ENCODE peak calls at places on chromosomes 7 and 10, in six cellular contexts. One of them, this sample, is unnamed.

GRCh38 chr10:43384252-43385221 is 13.1 kb downstream of the FXYD4 start:
- DNase-seq in AG04450: no peak
- DNase-seq in psoas muscle: peak
- DNase-seq in GM13977: no peak
- DNase-seq in upper lobe of right lung: peak
- DNase-seq in GM10248: no peak
- DNase-seq in this sample: no peak

GRCh38 chr10:68543004-68543918 is 15.9 kb upstream of the SLC25A16 start:
- DNase-seq in upper lobe of right lung: no peak
- DNase-seq in GM13977: peak
- DNase-seq in psoas muscle: no peak
- DNase-seq in GM10248: no peak
- DNase-seq in AG04450: no peak
- DNase-seq in this sample: peak

GRCh38 chr7:40437936-40438634 is 303.3 kb downstream of the SUGCT start:
- DNase-seq in AG04450: no peak
- DNase-seq in psoas muscle: no peak
- DNase-seq in GM10248: no peak
- DNase-seq in GM13977: no peak
- DNase-seq in upper lobe of right lung: no peak
- DNase-seq in this sample: no peak

GRCh38 chr7:78770422-78771410 is 682.8 kb downstream of the MAGI2 start:
- DNase-seq in psoas muscle: no peak
- DNase-seq in GM10248: no peak
- DNase-seq in upper lobe of right lung: no peak
- DNase-seq in GM13977: no peak
- DNase-seq in AG04450: peak
- DNase-seq in this sample: no peak

GRCh38 chr7:107564553-107565298 is 955 bp downstream of the DUS4L start:
- DNase-seq in GM13977: no peak
- DNase-seq in psoas muscle: no peak
- DNase-seq in upper lobe of right lung: no peak
- DNase-seq in AG04450: peak
- DNase-seq in GM10248: no peak
- DNase-seq in this sample: no peak

GRCh38 chr7:140640060-140640611 is 477 bp downstream of the DENND2A start:
- DNase-seq in psoas muscle: peak
- DNase-seq in upper lobe of right lung: peak
- DNase-seq in GM13977: peak
- DNase-seq in GM10248: peak
- DNase-seq in AG04450: no peak
- DNase-seq in this sample: no peak

GRCh38 chr10:93495654-93496321 is 624 bp upstream of the CEP55 start:
- DNase-seq in GM10248: peak
- DNase-seq in psoas muscle: peak
- DNase-seq in upper lobe of right lung: no peak
- DNase-seq in GM13977: no peak
- DNase-seq in AG04450: no peak
- DNase-seq in this sample: peak

GRCh38 chr7:55413442-55413841 is 48.3 kb downstream of the LANCL2 start:
- DNase-seq in AG04450: no peak
- DNase-seq in GM10248: no peak
- DNase-seq in psoas muscle: no peak
- DNase-seq in upper lobe of right lung: no peak
- DNase-seq in GM13977: no peak
- DNase-seq in this sample: no peak

GRCh38 chr7:47191316-47191715 is 390.6 kb downstream of the TNS3 start:
- DNase-seq in GM10248: no peak
- DNase-seq in psoas muscle: no peak
- DNase-seq in GM13977: no peak
- DNase-seq in upper lobe of right lung: no peak
- DNase-seq in AG04450: no peak
- DNase-seq in this sample: no peak

GRCh38 chr7:16845746-16846145 is 36.0 kb downstream of the AGR3 start:
- DNase-seq in psoas muscle: no peak
- DNase-seq in GM10248: no peak
- DNase-seq in AG04450: no peak
- DNase-seq in GM13977: no peak
- DNase-seq in upper lobe of right lung: no peak
- DNase-seq in this sample: no peak

GRCh38 chr7:1169409-1170368 is 9.7 kb upstream of the ZFAND2A start:
- DNase-seq in psoas muscle: peak
- DNase-seq in GM10248: peak
- DNase-seq in AG04450: no peak
- DNase-seq in GM13977: peak
- DNase-seq in upper lobe of right lung: peak
- DNase-seq in this sample: peak

GRCh38 chr10:21158301-21158700 is 261.2 kb upstream of the NEBL start:
- DNase-seq in GM13977: no peak
- DNase-seq in AG04450: no peak
- DNase-seq in upper lobe of right lung: no peak
- DNase-seq in GM10248: no peak
- DNase-seq in psoas muscle: no peak
- DNase-seq in this sample: no peak

GRCh38 chr7:107047902-107048782 is 3.6 kb downstream of the PRKAR2B start:
- DNase-seq in psoas muscle: no peak
- DNase-seq in AG04450: no peak
- DNase-seq in upper lobe of right lung: no peak
- DNase-seq in GM10248: no peak
- DNase-seq in GM13977: no peak
- DNase-seq in this sample: no peak

GRCh38 chr7:23129036-23129435 is 23.5 kb downstream of the KLHL7 start:
- DNase-seq in GM10248: no peak
- DNase-seq in AG04450: no peak
- DNase-seq in psoas muscle: no peak
- DNase-seq in GM13977: no peak
- DNase-seq in upper lobe of right lung: no peak
- DNase-seq in this sample: no peak

GRCh38 chr7:158585721-158586498 is 1.7 kb downstream of the PTPRN2 start:
- DNase-seq in GM10248: no peak
- DNase-seq in psoas muscle: no peak
- DNase-seq in AG04450: no peak
- DNase-seq in GM13977: no peak
- DNase-seq in upper lobe of right lung: no peak
- DNase-seq in this sample: no peak

GRCh38 chr7:33076737-33077136 is 14.2 kb upstream of the NT5C3A start:
- DNase-seq in upper lobe of right lung: no peak
- DNase-seq in GM13977: no peak
- DNase-seq in GM10248: no peak
- DNase-seq in psoas muscle: no peak
- DNase-seq in AG04450: no peak
- DNase-seq in this sample: no peak

GRCh38 chr10:72418679-72419078 is 64.0 kb upstream of the DNAJB12 start:
- DNase-seq in AG04450: no peak
- DNase-seq in upper lobe of right lung: no peak
- DNase-seq in GM13977: no peak
- DNase-seq in GM10248: no peak
- DNase-seq in psoas muscle: no peak
- DNase-seq in this sample: no peak

GRCh38 chr7:89757910-89758309 is 396.4 kb upstream of the STEAP1 start:
- DNase-seq in psoas muscle: no peak
- DNase-seq in GM10248: no peak
- DNase-seq in upper lobe of right lung: no peak
- DNase-seq in GM13977: no peak
- DNase-seq in AG04450: no peak
- DNase-seq in this sample: no peak

GRCh38 chr10:11058965-11059364 is 41.3 kb downstream of the CELF2 start:
- DNase-seq in psoas muscle: no peak
- DNase-seq in GM10248: no peak
- DNase-seq in GM13977: no peak
- DNase-seq in AG04450: peak
- DNase-seq in upper lobe of right lung: no peak
- DNase-seq in this sample: no peak

GRCh38 chr7:99278180-99278579 is 5.5 kb downstream of the MYH16 start:
- DNase-seq in GM10248: no peak
- DNase-seq in GM13977: no peak
- DNase-seq in psoas muscle: no peak
- DNase-seq in upper lobe of right lung: no peak
- DNase-seq in AG04450: no peak
- DNase-seq in this sample: no peak

GRCh38 chr7:39949980-39950472 is at the start of gene CDK13:
- DNase-seq in AG04450: no peak
- DNase-seq in upper lobe of right lung: peak
- DNase-seq in psoas muscle: peak
- DNase-seq in GM13977: peak
- DNase-seq in GM10248: peak
- DNase-seq in this sample: peak

GRCh38 chr10:15489431-15489830 is 118.3 kb upstream of the FAM171A1 start:
- DNase-seq in upper lobe of right lung: no peak
- DNase-seq in AG04450: no peak
- DNase-seq in GM10248: no peak
- DNase-seq in psoas muscle: no peak
- DNase-seq in GM13977: no peak
- DNase-seq in this sample: no peak

DNA sequence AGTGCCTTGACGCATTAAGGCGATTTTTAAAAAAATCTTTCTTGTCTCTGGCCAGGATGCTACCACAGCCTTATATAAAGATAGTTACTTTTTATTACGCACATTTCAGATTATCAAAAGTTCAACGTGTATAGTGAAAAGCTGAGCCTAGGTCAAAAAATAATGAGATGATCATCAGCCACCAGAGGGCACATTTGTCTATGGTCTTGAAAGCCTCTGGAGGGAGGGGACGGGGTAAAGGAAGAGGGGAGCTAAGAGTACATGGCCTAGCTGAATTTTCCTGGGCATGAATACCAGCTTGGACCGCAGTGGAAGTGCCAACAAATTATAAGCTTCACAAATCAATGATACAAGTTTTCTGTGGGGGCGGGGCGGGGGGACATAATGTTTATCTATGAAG is 285.9 kb upstream of the SMIM30 start:
- DNase-seq in upper lobe of right lung: no peak
- DNase-seq in AG04450: no peak
- DNase-seq in GM13977: no peak
- DNase-seq in psoas muscle: no peak
- DNase-seq in GM10248: peak
- DNase-seq in this sample: peak
- TF ChIP-seq CTCF in upper lobe of right lung: no peak
- TF ChIP-seq CTCF in AG04450: peak
- TF ChIP-seq CTCF in GM13977: peak
- TF ChIP-seq CTCF in psoas muscle: peak
- TF ChIP-seq CTCF in GM10248: no peak
- TF ChIP-seq CTCF in this sample: no peak

GRCh38 chr10:133249094-133249780 is 11.6 kb downstream of the VENTX start:
- DNase-seq in upper lobe of right lung: no peak
- DNase-seq in psoas muscle: no peak
- DNase-seq in GM13977: no peak
- DNase-seq in GM10248: no peak
- DNase-seq in AG04450: no peak
- DNase-seq in this sample: no peak
- TF ChIP-seq CTCF in upper lobe of right lung: no peak
- TF ChIP-seq CTCF in psoas muscle: no peak
- TF ChIP-seq CTCF in GM13977: peak
- TF ChIP-seq CTCF in GM10248: no peak
- TF ChIP-seq CTCF in AG04450: no peak
- TF ChIP-seq CTCF in this sample: no peak

DNA sequence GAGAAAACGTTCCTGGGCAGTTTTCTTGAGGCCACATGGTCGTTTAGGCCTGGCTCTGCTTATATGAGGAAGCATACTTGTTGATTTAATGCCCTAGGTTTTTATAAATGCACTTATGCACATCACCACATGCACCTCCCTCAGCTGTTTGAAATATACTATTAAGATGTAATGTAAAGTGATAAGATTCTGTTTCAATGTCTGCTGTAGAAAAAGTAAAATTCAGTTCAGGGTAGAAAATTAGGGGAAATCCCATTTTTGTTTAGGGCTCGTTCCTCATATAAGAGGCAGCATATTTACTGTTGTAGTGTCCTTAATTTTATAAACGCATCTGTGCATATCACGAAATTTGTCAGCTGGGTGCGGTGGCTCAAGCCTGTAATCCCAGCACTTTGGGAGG is 7.8 kb upstream of the CAMK1D start:
- DNase-seq in psoas muscle: no peak
- DNase-seq in upper lobe of right lung: no peak
- DNase-seq in GM10248: no peak
- DNase-seq in GM13977: no peak
- DNase-seq in AG04450: no peak
- DNase-seq in this sample: no peak
- TF ChIP-seq CTCF in psoas muscle: no peak
- TF ChIP-seq CTCF in upper lobe of right lung: no peak
- TF ChIP-seq CTCF in GM10248: no peak
- TF ChIP-seq CTCF in GM13977: no peak
- TF ChIP-seq CTCF in AG04450: no peak
- TF ChIP-seq CTCF in this sample: no peak

GRCh38 chr10:96047004-96047649 is 3.7 kb downstream of the CCNJ start:
- DNase-seq in psoas muscle: no peak
- DNase-seq in upper lobe of right lung: no peak
- DNase-seq in AG04450: no peak
- DNase-seq in GM10248: no peak
- DNase-seq in GM13977: peak
- DNase-seq in this sample: no peak
- TF ChIP-seq CTCF in psoas muscle: no peak
- TF ChIP-seq CTCF in upper lobe of right lung: no peak
- TF ChIP-seq CTCF in AG04450: no peak
- TF ChIP-seq CTCF in GM10248: peak
- TF ChIP-seq CTCF in GM13977: peak
- TF ChIP-seq CTCF in this sample: no peak

GRCh38 chr7:76314042-76314721 is 11.7 kb downstream of the HSPB1 start:
- DNase-seq in GM10248: peak
- DNase-seq in upper lobe of right lung: peak
- DNase-seq in GM13977: peak
- DNase-seq in psoas muscle: peak
- DNase-seq in AG04450: peak
- DNase-seq in this sample: peak
- TF ChIP-seq CTCF in GM10248: peak
- TF ChIP-seq CTCF in upper lobe of right lung: peak
- TF ChIP-seq CTCF in GM13977: peak
- TF ChIP-seq CTCF in psoas muscle: peak
- TF ChIP-seq CTCF in AG04450: peak
- TF ChIP-seq CTCF in this sample: peak

DNA sequence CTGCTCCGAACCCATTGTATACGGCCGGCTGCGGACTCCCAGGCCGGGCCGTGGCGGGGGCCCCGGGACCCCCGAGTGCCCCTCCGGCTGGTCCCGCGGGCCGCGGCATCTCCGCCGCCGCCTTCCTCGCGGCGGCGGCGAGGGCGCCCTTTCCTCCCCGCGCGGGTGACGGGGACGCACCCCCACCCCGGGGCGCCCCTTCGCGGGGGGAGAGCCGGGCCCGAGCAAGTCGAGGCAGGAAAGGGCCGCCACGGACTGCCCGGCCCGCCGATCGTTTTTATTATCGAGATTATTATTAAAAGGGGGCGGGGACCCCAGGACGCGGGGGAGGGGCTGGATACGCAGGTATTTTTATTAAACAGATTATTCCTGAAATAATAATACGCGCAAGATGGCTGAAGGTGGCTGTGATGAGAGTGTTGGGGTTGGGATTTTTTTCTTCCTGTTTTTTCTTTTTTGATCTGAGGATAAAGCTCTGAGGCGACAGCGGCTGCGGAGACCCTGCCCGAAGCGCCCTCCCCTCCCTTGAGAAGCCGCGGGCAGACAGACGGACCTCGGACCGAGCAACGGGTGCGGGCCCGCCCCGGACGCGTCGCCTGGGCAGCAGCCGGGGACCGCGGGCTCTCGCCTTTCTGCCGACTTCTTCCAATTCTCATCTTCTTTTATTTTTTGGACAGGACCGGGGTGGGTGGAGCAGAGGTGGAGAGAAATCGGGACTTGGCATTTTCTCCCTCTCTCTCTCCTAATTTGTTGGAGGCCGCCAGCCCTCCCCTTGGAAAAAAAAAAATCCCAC is 1.5 kb upstream of the TRIM8 start:
- DNase-seq in psoas muscle: peak
- DNase-seq in GM10248: no peak
- DNase-seq in AG04450: no peak
- DNase-seq in upper lobe of right lung: peak
- DNase-seq in GM13977: peak
- DNase-seq in this sample: peak
- TF ChIP-seq CTCF in psoas muscle: no peak
- TF ChIP-seq CTCF in GM10248: no peak
- TF ChIP-seq CTCF in AG04450: no peak
- TF ChIP-seq CTCF in upper lobe of right lung: no peak
- TF ChIP-seq CTCF in GM13977: no peak
- TF ChIP-seq CTCF in this sample: no peak